ENCODE peak calls at places on chromosomes 12 and 14, in eight cellular contexts. One of them, this sample, is unnamed.

GRCh38 chr14:29724991-29725390 is 202.7 kb downstream of the PRKD1 start:
- DNase-seq in heart left ventricle: no peak
- DNase-seq in GM12865: no peak
- DNase-seq in IMR-90: peak; percentile 63
- DNase-seq in mucosa of descending colon: no peak
- DNase-seq in fibroblast of pulmonary artery: peak; percentile 41
- DNase-seq in PC-3: no peak
- DNase-seq in fibroblast of lung: peak; percentile 49
- DNase-seq in this sample: no peak

GRCh38 chr14:102928412-102929348 is 6.2 kb downstream of the AMN start:
- DNase-seq in heart left ventricle: peak; percentile 43
- DNase-seq in GM12865: peak; percentile 84
- DNase-seq in IMR-90: peak; percentile 5
- DNase-seq in mucosa of descending colon: peak; percentile 97
- DNase-seq in fibroblast of pulmonary artery: peak; percentile 45
- DNase-seq in PC-3: no peak
- DNase-seq in fibroblast of lung: peak; percentile 30
- DNase-seq in this sample: no peak

GRCh38 chr12:481422-481821 is 21.7 kb downstream of the B4GALNT3 start:
- DNase-seq in heart left ventricle: peak; percentile 77
- DNase-seq in GM12865: no peak
- DNase-seq in IMR-90: peak; percentile 11
- DNase-seq in mucosa of descending colon: no peak
- DNase-seq in fibroblast of pulmonary artery: peak; percentile 62
- DNase-seq in PC-3: no peak
- DNase-seq in fibroblast of lung: peak; percentile 82
- DNase-seq in this sample: no peak

GRCh38 chr14:98957211-98958047 is 314.6 kb downstream of the BCL11B start:
- DNase-seq in heart left ventricle: peak; percentile 16
- DNase-seq in GM12865: no peak
- DNase-seq in IMR-90: no peak
- DNase-seq in mucosa of descending colon: peak; percentile 37
- DNase-seq in fibroblast of pulmonary artery: peak; percentile 65
- DNase-seq in PC-3: no peak
- DNase-seq in fibroblast of lung: peak; percentile 94
- DNase-seq in this sample: no peak

GRCh38 chr12:117968826-117969659 is at the start of gene KSR2:
- DNase-seq in heart left ventricle: no peak
- DNase-seq in GM12865: peak; percentile 73
- DNase-seq in IMR-90: no peak
- DNase-seq in mucosa of descending colon: peak; percentile 86
- DNase-seq in fibroblast of pulmonary artery: peak; percentile 3
- DNase-seq in PC-3: peak; percentile 92
- DNase-seq in fibroblast of lung: peak; percentile 49
- DNase-seq in this sample: no peak

GRCh38 chr12:13007496-13008233 is 7.6 kb upstream of the HEBP1 start:
- DNase-seq in heart left ventricle: no peak
- DNase-seq in GM12865: no peak
- DNase-seq in IMR-90: no peak
- DNase-seq in mucosa of descending colon: no peak
- DNase-seq in fibroblast of pulmonary artery: no peak
- DNase-seq in PC-3: no peak
- DNase-seq in fibroblast of lung: no peak
- DNase-seq in this sample: no peak

GRCh38 chr12:129753596-129753995 is 150.2 kb downstream of the TMEM132D start:
- DNase-seq in heart left ventricle: no peak
- DNase-seq in GM12865: no peak
- DNase-seq in IMR-90: no peak
- DNase-seq in mucosa of descending colon: no peak
- DNase-seq in fibroblast of pulmonary artery: peak; percentile 6
- DNase-seq in PC-3: no peak
- DNase-seq in fibroblast of lung: peak; percentile 86
- DNase-seq in this sample: no peak

GRCh38 chr14:104681689-104682074 is 7.7 kb upstream of the INF2 start:
- DNase-seq in heart left ventricle: peak; percentile 96
- DNase-seq in GM12865: no peak
- DNase-seq in IMR-90: peak; percentile 81
- DNase-seq in mucosa of descending colon: peak; percentile 92
- DNase-seq in fibroblast of pulmonary artery: peak; percentile 87
- DNase-seq in PC-3: peak; percentile 90
- DNase-seq in fibroblast of lung: peak; percentile 86
- DNase-seq in this sample: no peak

GRCh38 chr14:105495101-105495989 is 4.3 kb downstream of the TEDC1 start:
- DNase-seq in heart left ventricle: peak; percentile 32
- DNase-seq in GM12865: peak; percentile 1
- DNase-seq in IMR-90: no peak
- DNase-seq in mucosa of descending colon: peak; percentile 24
- DNase-seq in fibroblast of pulmonary artery: no peak
- DNase-seq in PC-3: no peak
- DNase-seq in fibroblast of lung: no peak
- DNase-seq in this sample: no peak

GRCh38 chr12:100114574-100114973 is 28.1 kb downstream of the BLTP3B start:
- DNase-seq in heart left ventricle: no peak
- DNase-seq in GM12865: no peak
- DNase-seq in IMR-90: no peak
- DNase-seq in mucosa of descending colon: no peak
- DNase-seq in fibroblast of pulmonary artery: no peak
- DNase-seq in PC-3: no peak
- DNase-seq in fibroblast of lung: peak; percentile 28
- DNase-seq in this sample: peak; percentile 9

GRCh38 chr12:90695415-90695814 is 259.6 kb downstream of the CCER1 start:
- DNase-seq in heart left ventricle: no peak
- DNase-seq in GM12865: no peak
- DNase-seq in IMR-90: peak; percentile 23
- DNase-seq in mucosa of descending colon: no peak
- DNase-seq in fibroblast of pulmonary artery: peak; percentile 30
- DNase-seq in PC-3: peak; percentile 56
- DNase-seq in fibroblast of lung: no peak
- DNase-seq in this sample: no peak

GRCh38 chr12:122979908-122980191 is 631 bp upstream of the ARL6IP4 start:
- DNase-seq in heart left ventricle: no peak
- DNase-seq in GM12865: peak; percentile 41
- DNase-seq in IMR-90: no peak
- DNase-seq in mucosa of descending colon: no peak
- DNase-seq in fibroblast of pulmonary artery: peak; percentile 12
- DNase-seq in PC-3: no peak
- DNase-seq in fibroblast of lung: no peak
- DNase-seq in this sample: no peak

GRCh38 chr14:78701246-78701645 is 531.1 kb downstream of the NRXN3 start:
- DNase-seq in heart left ventricle: no peak
- DNase-seq in GM12865: no peak
- DNase-seq in IMR-90: peak; percentile 25
- DNase-seq in mucosa of descending colon: no peak
- DNase-seq in fibroblast of pulmonary artery: no peak
- DNase-seq in PC-3: no peak
- DNase-seq in fibroblast of lung: peak; percentile 66
- DNase-seq in this sample: no peak

GRCh38 chr14:78698991-78699390 is 528.8 kb downstream of the NRXN3 start:
- DNase-seq in heart left ventricle: no peak
- DNase-seq in GM12865: no peak
- DNase-seq in IMR-90: no peak
- DNase-seq in mucosa of descending colon: no peak
- DNase-seq in fibroblast of pulmonary artery: no peak
- DNase-seq in PC-3: no peak
- DNase-seq in fibroblast of lung: no peak
- DNase-seq in this sample: no peak

GRCh38 chr14:78697341-78697740 is 527.2 kb downstream of the NRXN3 start:
- DNase-seq in heart left ventricle: no peak
- DNase-seq in GM12865: peak; percentile 33
- DNase-seq in IMR-90: peak; percentile 26
- DNase-seq in mucosa of descending colon: no peak
- DNase-seq in fibroblast of pulmonary artery: peak; percentile 22
- DNase-seq in PC-3: peak; percentile 56
- DNase-seq in fibroblast of lung: peak; percentile 38
- DNase-seq in this sample: no peak

GRCh38 chr14:78704965-78705364 is 534.8 kb downstream of the NRXN3 start:
- DNase-seq in heart left ventricle: no peak
- DNase-seq in GM12865: no peak
- DNase-seq in IMR-90: no peak
- DNase-seq in mucosa of descending colon: no peak
- DNase-seq in fibroblast of pulmonary artery: no peak
- DNase-seq in PC-3: no peak
- DNase-seq in fibroblast of lung: no peak
- DNase-seq in this sample: no peak

DNA sequence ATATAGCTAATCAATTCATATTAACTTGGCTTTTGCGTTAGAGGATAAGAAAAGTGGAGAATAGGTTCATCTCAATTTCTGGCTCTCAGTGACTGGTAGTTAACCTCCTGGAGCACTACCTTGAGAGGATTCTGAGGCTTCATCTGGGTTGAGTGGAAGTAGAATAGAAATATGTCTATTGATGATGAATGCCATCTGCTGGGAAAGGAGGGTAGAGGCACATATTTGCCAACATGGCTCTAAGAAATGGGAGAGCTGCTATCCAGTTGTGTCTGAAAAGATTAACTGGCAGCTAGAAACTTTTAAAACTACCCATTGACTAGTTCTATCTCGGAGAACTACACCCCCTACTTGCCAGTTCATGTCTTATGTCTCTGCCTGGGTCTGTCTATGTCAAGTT is 530.1 kb downstream of the NRXN3 start:
- DNase-seq in heart left ventricle: no peak
- DNase-seq in GM12865: no peak
- DNase-seq in IMR-90: no peak
- DNase-seq in mucosa of descending colon: no peak
- DNase-seq in fibroblast of pulmonary artery: no peak
- DNase-seq in PC-3: peak; percentile 2
- DNase-seq in fibroblast of lung: no peak
- DNase-seq in this sample: no peak
- TF ChIP-seq CTCF in heart left ventricle: no peak
- TF ChIP-seq CTCF in GM12865: no peak
- TF ChIP-seq CTCF in IMR-90: no peak
- TF ChIP-seq CTCF in mucosa of descending colon: no peak
- TF ChIP-seq CTCF in fibroblast of pulmonary artery: no peak
- TF ChIP-seq CTCF in PC-3: no peak
- TF ChIP-seq CTCF in fibroblast of lung: no peak
- TF ChIP-seq CTCF in this sample: no peak

GRCh38 chr14:91361236-91361811 is 56.3 kb downstream of the CCDC88C start:
- DNase-seq in heart left ventricle: no peak
- DNase-seq in GM12865: no peak
- DNase-seq in IMR-90: peak; percentile 34
- DNase-seq in mucosa of descending colon: no peak
- DNase-seq in fibroblast of pulmonary artery: peak; percentile 76
- DNase-seq in PC-3: no peak
- DNase-seq in fibroblast of lung: no peak
- DNase-seq in this sample: no peak
- H3K4me3 ChIP-seq in heart left ventricle: no peak overlapping the region
- H3K4me3 ChIP-seq in GM12865: no peak overlapping the region
- H3K4me3 ChIP-seq in IMR-90: no peak overlapping the region
- H3K4me3 ChIP-seq in mucosa of descending colon: no peak overlapping the region
- H3K4me3 ChIP-seq in fibroblast of pulmonary artery: no peak overlapping the region
- H3K4me3 ChIP-seq in PC-3: no peak overlapping the region
- H3K4me3 ChIP-seq in fibroblast of lung: no peak overlapping the region
- H3K4me3 ChIP-seq in this sample: no peak overlapping the region

GRCh38 chr12:14893471-14894250 is 8.0 kb upstream of the MGP start:
- DNase-seq in heart left ventricle: peak; percentile 60
- DNase-seq in GM12865: no peak
- DNase-seq in IMR-90: peak; percentile 4
- DNase-seq in mucosa of descending colon: no peak
- DNase-seq in fibroblast of pulmonary artery: peak; percentile 73
- DNase-seq in PC-3: no peak
- DNase-seq in fibroblast of lung: peak; percentile 44
- DNase-seq in this sample: no peak
- TF ChIP-seq CTCF in heart left ventricle: no peak
- TF ChIP-seq CTCF in GM12865: no peak
- TF ChIP-seq CTCF in IMR-90: no peak
- TF ChIP-seq CTCF in mucosa of descending colon: no peak
- TF ChIP-seq CTCF in fibroblast of pulmonary artery: no peak
- TF ChIP-seq CTCF in PC-3: no peak
- TF ChIP-seq CTCF in fibroblast of lung: no peak
- TF ChIP-seq CTCF in this sample: no peak

DNA sequence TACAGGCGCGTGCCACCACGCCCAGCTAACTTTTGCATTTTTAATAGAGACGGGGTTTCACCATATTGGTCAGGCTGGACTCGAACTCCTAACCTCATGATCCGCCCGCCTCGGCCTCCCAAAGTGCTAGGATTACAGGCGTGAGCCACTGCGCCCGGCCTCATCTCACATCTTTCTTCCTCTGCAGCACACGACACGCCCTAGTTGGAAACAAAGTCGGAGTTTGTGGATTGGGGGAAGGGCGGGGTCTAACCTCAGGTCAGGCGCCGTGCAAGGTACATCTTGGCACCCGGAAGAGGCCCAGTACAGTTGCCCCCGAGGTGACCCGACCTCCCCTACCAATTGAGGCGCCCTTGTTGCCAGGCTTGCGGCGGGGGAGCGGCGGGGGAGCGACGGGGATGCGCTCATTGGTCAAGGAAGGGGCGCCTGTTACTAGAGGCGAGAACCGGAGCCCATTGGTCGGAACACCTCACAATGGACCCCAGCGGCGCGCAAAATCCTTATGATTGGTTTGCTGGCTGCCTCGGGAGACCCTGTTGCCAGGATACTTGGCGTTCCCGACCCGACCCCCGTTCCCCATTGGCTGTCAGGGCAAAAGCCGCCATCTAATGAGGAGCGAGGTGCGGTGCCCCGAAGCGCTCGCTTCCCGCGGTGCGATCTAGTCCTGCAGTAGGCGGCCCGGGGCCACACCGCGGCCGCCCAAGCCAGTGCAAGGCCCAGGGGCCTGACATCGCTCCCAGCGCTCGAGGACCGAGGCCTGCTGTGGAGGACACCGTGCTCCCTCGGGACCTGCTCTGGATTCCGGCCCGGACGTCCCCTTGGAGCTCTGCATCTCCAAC is at the start of gene REC8:
- DNase-seq in heart left ventricle: peak; percentile 70
- DNase-seq in GM12865: peak; percentile 97
- DNase-seq in IMR-90: no peak
- DNase-seq in mucosa of descending colon: peak; percentile 68
- DNase-seq in fibroblast of pulmonary artery: peak; percentile 72
- DNase-seq in PC-3: no peak
- DNase-seq in fibroblast of lung: peak; percentile 96
- DNase-seq in this sample: no peak
- H3K4me3 ChIP-seq in heart left ventricle: peak within 1 kb of the TSS; percentile 35
- H3K4me3 ChIP-seq in GM12865: peak within 1 kb of the TSS; percentile 48
- H3K4me3 ChIP-seq in IMR-90: no peak within 1 kb of the TSS
- H3K4me3 ChIP-seq in mucosa of descending colon: no peak within 1 kb of the TSS
- H3K4me3 ChIP-seq in fibroblast of pulmonary artery: peak within 1 kb of the TSS; percentile 23
- H3K4me3 ChIP-seq in PC-3: no peak within 1 kb of the TSS
- H3K4me3 ChIP-seq in fibroblast of lung: no peak within 1 kb of the TSS
- H3K4me3 ChIP-seq in this sample: no peak within 1 kb of the TSS